ENCODE peak calls at places on chromosomes 4 and X, in ten cellular contexts. G, E, P, I, R, J, A, N, O and H are unnamed samples.

GRCh38 chrX:2388669-2389068 is 112.1 kb downstream of the DHRSX start:
- DNase-seq in G (no peak), E (no peak), P (no peak), I (no peak), R (no peak), J (no peak), A (no peak), N (no peak), O (no peak), H (no peak)

GRCh38 chrX:71912156-71912555 is 1.5 kb downstream of the NHSL2 start:
- DNase-seq in G (no peak), E (no peak), P (no peak), I (no peak), R (no peak), J (no peak), A (no peak), N (peak), O (no peak), H (no peak)

GRCh38 chr4:128583753-128584712 is 225.5 kb upstream of the JADE1 start:
- DNase-seq in G (no peak), E (no peak), P (no peak), I (no peak), R (no peak), J (no peak), A (no peak), N (no peak), O (no peak), H (no peak)

GRCh38 chrX:132463411-132463810 is 25.4 kb downstream of the MBNL3 start:
- DNase-seq in G (no peak), E (no peak), P (no peak), I (no peak), R (no peak), J (peak), A (no peak), N (peak), O (no peak), H (no peak)

GRCh38 chr4:7645158-7645557 is 210.4 kb upstream of the PSAPL1 start:
- DNase-seq in G (no peak), E (no peak), P (no peak), I (no peak), R (no peak), J (no peak), A (no peak), N (no peak), O (no peak), H (no peak)

GRCh38 chr4:126386512-126386911 is 1071.8 kb downstream of the FAT4 start:
- DNase-seq in G (no peak), E (no peak), P (no peak), I (no peak), R (no peak), J (no peak), A (no peak), N (no peak), O (no peak), H (no peak)

GRCh38 chr4:180828455-180829018 is 1414.7 kb upstream of the TENM3 start:
- DNase-seq in G (no peak), E (peak), P (peak), I (no peak), R (peak), J (peak), A (no peak), N (peak), O (no peak), H (peak)

GRCh38 chr4:92234393-92235176 is 69.2 kb upstream of the GRID2 start:
- DNase-seq in G (no peak), E (peak), P (peak), I (no peak), R (peak), J (no peak), A (no peak), N (no peak), O (no peak), H (peak)

GRCh38 chr4:176320976-176321361 is 1.2 kb downstream of the SPCS3 start:
- DNase-seq in G (no peak), E (peak), P (no peak), I (no peak), R (no peak), J (no peak), A (no peak), N (no peak), O (no peak), H (no peak)

GRCh38 chr4:183758006-183758734 is 99.1 kb downstream of the TRAPPC11 start:
- DNase-seq in G (no peak), E (no peak), P (no peak), I (peak), R (no peak), J (peak), A (no peak), N (peak), O (no peak), H (no peak)
- H3K4me3 ChIP-seq in G (no peak), E (peak), P (no peak), I (no peak), R (no peak), J (peak), A (no peak), N (peak), O (no peak), H (no peak)

GRCh38 chr4:113979973-113980615 is 647 bp upstream of the ARSJ start:
- DNase-seq in G (no peak), E (peak), P (no peak), I (no peak), R (no peak), J (no peak), A (no peak), N (no peak), O (no peak), H (no peak)

GRCh38 chr4:113978105-113978504 is 1.3 kb downstream of the ARSJ start:
- DNase-seq in G (no peak), E (no peak), P (no peak), I (no peak), R (no peak), J (no peak), A (no peak), N (no peak), O (no peak), H (no peak)

GRCh38 chr4:113976937-113977855 is 2.3 kb downstream of the ARSJ start:
- DNase-seq in G (no peak), E (peak), P (no peak), I (no peak), R (no peak), J (no peak), A (no peak), N (no peak), O (no peak), H (no peak)

GRCh38 chr4:113978561-113979156 is 788 bp downstream of the ARSJ start:
- DNase-seq in G (no peak), E (no peak), P (no peak), I (peak), R (no peak), J (peak), A (no peak), N (peak), O (no peak), H (no peak)

GRCh38 chr4:113979157-113979972 is at the start of gene ARSJ:
- DNase-seq in G (no peak), E (peak), P (peak), I (peak), R (peak), J (peak), A (no peak), N (peak), O (peak), H (no peak)
- H3K4me3 ChIP-seq in G (peak), E (peak), P (peak), I (peak), R (peak), J (peak), A (peak), N (peak), O (peak), H (peak)

DNA sequence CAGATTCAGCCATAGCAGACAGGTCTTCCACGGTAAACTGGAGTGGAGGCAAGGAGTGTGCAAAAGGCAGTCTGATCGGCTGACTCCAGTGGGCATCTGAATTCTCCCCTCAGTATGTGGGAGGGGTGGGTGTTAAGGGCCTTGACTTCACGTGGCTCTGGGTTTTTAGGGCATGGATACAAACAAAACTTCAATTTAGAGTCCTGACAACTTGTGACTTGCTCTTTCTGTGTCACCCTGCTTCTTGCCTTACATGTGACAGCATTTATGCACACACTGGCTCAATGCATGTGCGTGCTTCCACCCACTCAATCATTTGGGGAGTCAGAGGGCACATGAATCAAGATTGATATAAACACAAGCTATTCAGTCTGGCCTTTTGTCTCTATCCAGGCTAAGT is 17.5 kb downstream of the PLP1 start:
- DNase-seq in G (no peak), E (no peak), P (no peak), I (no peak), R (no peak), J (no peak), A (no peak), N (no peak), O (no peak), H (no peak)
- H3K4me3 ChIP-seq in G (no peak), E (no peak), P (no peak), I (no peak), R (no peak), J (no peak), A (no peak), N (no peak), O (no peak), H (no peak)

GRCh38 chrX:155028749-155029360 is 2.2 kb downstream of the FUNDC2 start:
- DNase-seq in G (no peak), E (peak), P (no peak), I (no peak), R (no peak), J (no peak), A (no peak), N (no peak), O (no peak), H (no peak)
- H3K4me3 ChIP-seq in G (no peak), E (no peak), P (no peak), I (no peak), R (no peak), J (no peak), A (no peak), N (peak), O (no peak), H (no peak)

GRCh38 chrX:110794601-110795000 is 1.0 kb downstream of the CHRDL1 start:
- DNase-seq in G (no peak), E (no peak), P (no peak), I (no peak), R (no peak), J (no peak), A (no peak), N (no peak), O (no peak), H (no peak)

GRCh38 chrX:110791206-110791605 is 4.4 kb downstream of the CHRDL1 start:
- DNase-seq in G (no peak), E (no peak), P (no peak), I (no peak), R (no peak), J (no peak), A (no peak), N (no peak), O (no peak), H (no peak)

GRCh38 chrX:110795645-110796510 is at the start of gene CHRDL1:
- DNase-seq in G (no peak), E (peak), P (no peak), I (peak), R (no peak), J (peak), A (no peak), N (peak), O (no peak), H (no peak)
- H3K4me3 ChIP-seq in G (no peak), E (peak), P (peak), I (no peak), R (peak), J (peak), A (no peak), N (peak), O (peak), H (peak)

DNA sequence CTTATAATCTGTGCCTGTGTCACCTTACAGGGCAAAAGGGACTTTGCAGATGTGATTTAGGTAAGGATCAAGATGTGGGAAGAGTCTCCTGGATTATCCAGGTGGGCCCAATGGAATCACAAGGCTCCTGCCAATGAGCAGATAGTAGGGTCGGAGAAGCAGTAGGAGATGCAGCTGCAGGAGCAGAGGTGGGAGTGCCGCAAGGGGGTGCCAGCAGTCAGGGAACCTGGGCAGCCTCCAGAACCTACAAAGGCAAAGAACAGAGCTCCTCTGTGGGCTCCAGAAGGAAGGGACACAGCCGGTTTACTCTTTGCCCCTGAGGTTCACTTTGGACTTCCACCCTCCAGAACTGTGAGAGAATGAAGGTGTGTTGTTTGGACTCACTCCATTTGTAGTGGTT is 318.6 kb downstream of the EVC2 start:
- DNase-seq in G (no peak), E (no peak), P (no peak), I (no peak), R (no peak), J (no peak), A (no peak), N (no peak), O (no peak), H (no peak)
- H3K4me3 ChIP-seq in G (no peak), E (no peak), P (no peak), I (no peak), R (no peak), J (no peak), A (no peak), N (no peak), O (no peak), H (no peak)

DNA sequence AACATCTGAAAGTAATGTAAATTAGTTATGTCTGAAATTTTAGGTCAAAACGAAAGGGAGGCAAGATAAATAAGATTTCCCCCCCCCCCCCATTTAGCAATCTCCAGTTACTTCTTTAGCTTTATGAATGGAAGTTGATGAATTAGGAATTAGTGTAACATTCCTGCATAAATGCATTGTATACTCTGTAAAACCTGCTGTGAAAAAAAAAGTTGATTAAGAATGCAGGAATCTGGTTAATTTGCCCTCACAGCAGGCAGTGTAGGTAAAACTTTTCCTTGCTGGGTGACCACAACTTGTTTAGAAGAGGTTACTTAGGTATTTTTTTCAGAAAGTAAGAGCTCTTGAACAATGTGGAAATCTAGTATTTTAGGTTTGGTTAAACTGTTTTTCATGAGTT is 15.3 kb downstream of the LARP7 start:
- DNase-seq in G (no peak), E (no peak), P (no peak), I (no peak), R (no peak), J (no peak), A (no peak), N (peak), O (no peak), H (no peak)
- H3K4me3 ChIP-seq in G (no peak), E (no peak), P (no peak), I (no peak), R (no peak), J (no peak), A (no peak), N (peak), O (no peak), H (no peak)

GRCh38 chr4:146333187-146333894 is 119.0 kb downstream of the REELD1 start:
- DNase-seq in G (no peak), E (peak), P (peak), I (no peak), R (peak), J (no peak), A (no peak), N (no peak), O (no peak), H (peak)
- H3K4me3 ChIP-seq in G (no peak), E (no peak), P (peak), I (no peak), R (no peak), J (no peak), A (no peak), N (no peak), O (no peak), H (peak)